ENCODE peak calls at places on chromosomes 16 and 17, in four cellular contexts. One of them, this sample, is unnamed.
A peak's percentile ranks its signal among the peaks of the same experiment; 100 is the strongest.

GRCh38 chr16:1772362-1772907 is at the start of gene EME2:
- DNase-seq in hepatocyte: peak; percentile 54
- DNase-seq in H1: no peak
- DNase-seq in SK-N-MC: no peak
- DNase-seq in this sample: no peak

GRCh38 chr17:66957951-66958579 is 6.4 kb upstream of the CACNG4 start:
- DNase-seq in H1: no peak
- DNase-seq in hepatocyte: peak; percentile 52
- DNase-seq in SK-N-MC: no peak
- DNase-seq in this sample: no peak

GRCh38 chr17:64171041-64171440 is 41.1 kb upstream of the ERN1 start:
- DNase-seq in H1: no peak
- DNase-seq in SK-N-MC: no peak
- DNase-seq in hepatocyte: no peak
- DNase-seq in this sample: no peak

GRCh38 chr16:73065617-73066313 is 17.8 kb upstream of the ZFHX3 start:
- DNase-seq in H1: no peak
- DNase-seq in SK-N-MC: no peak
- DNase-seq in hepatocyte: no peak
- DNase-seq in this sample: peak; percentile 68

GRCh38 chr17:32954477-32954876 is 26.5 kb downstream of the TMEM98 start:
- DNase-seq in H1: no peak
- DNase-seq in hepatocyte: peak; percentile 85
- DNase-seq in SK-N-MC: no peak
- DNase-seq in this sample: no peak

GRCh38 chr16:72455743-72456659 is 284.0 kb upstream of the PMFBP1 start:
- DNase-seq in H1: no peak
- DNase-seq in SK-N-MC: no peak
- DNase-seq in hepatocyte: peak; percentile 16
- DNase-seq in this sample: no peak

GRCh38 chr17:34633351-34633750 is 54.0 kb downstream of the TMEM132E start:
- DNase-seq in hepatocyte: peak; percentile 27
- DNase-seq in H1: no peak
- DNase-seq in SK-N-MC: no peak
- DNase-seq in this sample: peak; percentile 75

GRCh38 chr17:39744836-39745215 is 7.1 kb downstream of the GRB7 start:
- DNase-seq in hepatocyte: no peak
- DNase-seq in SK-N-MC: no peak
- DNase-seq in H1: no peak
- DNase-seq in this sample: no peak

GRCh38 chr16:69105501-69106361 is at the start of gene HAS3:
- DNase-seq in H1: peak; percentile 64
- DNase-seq in hepatocyte: peak; percentile 80
- DNase-seq in SK-N-MC: no peak
- DNase-seq in this sample: peak; percentile 93
- TF ChIP-seq EZH2 in H1: no peak
- TF ChIP-seq EZH2 in hepatocyte: peak; percentile 25
- TF ChIP-seq EZH2 in SK-N-MC: no peak
- TF ChIP-seq EZH2 in this sample: no peak

DNA sequence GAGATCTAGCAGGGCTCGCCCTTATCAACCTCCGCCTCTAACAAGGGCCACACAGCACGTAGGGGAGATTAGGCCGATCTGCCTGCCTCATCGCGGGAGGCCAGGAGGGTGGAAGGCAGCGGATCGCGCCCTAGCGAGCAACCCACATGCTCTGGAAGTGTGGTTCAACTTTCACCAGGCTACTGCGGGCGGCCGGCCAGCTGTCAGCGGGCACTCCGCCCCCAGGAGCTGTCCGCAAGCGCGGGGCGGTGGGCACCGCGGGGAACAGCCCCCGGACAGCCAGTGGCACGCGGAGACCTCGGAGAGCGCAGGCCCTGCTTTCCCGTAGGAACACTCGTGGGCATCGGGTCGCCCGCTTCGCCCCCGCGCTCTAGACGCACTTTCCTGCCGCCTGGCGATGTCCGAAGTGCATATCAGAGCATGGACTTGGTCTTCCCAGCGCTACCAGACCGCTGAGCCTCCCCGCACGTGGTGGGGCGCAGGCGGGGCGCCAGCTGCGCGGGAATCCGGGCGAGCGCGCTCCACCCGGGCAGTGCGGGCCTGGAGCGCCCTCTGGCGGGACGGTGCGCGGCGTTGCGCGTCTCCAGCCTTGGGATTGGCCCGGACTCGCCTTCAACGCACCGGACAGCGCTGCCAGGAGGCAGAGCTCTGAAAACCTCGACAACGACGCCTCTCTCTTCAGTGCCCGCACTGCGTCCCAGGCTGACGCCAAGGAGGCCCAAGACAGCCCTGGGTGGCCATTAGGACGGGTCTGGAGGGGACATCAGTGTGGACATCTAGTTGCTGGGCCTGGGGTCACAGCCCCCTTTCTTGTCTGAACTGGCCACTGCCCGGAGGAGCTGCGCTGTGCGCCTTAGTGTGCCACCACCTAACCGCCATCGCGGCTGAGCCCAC is 3.6 kb upstream of the ZNHIT3 start:
- DNase-seq in H1: peak; percentile 65
- DNase-seq in SK-N-MC: no peak
- DNase-seq in hepatocyte: peak; percentile 89
- DNase-seq in this sample: peak; percentile 91
- TF ChIP-seq EZH2 in H1: peak; percentile 45
- TF ChIP-seq EZH2 in SK-N-MC: no peak
- TF ChIP-seq EZH2 in hepatocyte: no peak
- TF ChIP-seq EZH2 in this sample: no peak

GRCh38 chr17:21843318-21843865 is 151.1 kb downstream of the KCNJ18 start:
- DNase-seq in hepatocyte: no peak
- DNase-seq in H1: no peak
- DNase-seq in SK-N-MC: no peak
- DNase-seq in this sample: no peak
- TF ChIP-seq EZH2 in hepatocyte: no peak
- TF ChIP-seq EZH2 in H1: no peak
- TF ChIP-seq EZH2 in SK-N-MC: no peak
- TF ChIP-seq EZH2 in this sample: no peak

DNA sequence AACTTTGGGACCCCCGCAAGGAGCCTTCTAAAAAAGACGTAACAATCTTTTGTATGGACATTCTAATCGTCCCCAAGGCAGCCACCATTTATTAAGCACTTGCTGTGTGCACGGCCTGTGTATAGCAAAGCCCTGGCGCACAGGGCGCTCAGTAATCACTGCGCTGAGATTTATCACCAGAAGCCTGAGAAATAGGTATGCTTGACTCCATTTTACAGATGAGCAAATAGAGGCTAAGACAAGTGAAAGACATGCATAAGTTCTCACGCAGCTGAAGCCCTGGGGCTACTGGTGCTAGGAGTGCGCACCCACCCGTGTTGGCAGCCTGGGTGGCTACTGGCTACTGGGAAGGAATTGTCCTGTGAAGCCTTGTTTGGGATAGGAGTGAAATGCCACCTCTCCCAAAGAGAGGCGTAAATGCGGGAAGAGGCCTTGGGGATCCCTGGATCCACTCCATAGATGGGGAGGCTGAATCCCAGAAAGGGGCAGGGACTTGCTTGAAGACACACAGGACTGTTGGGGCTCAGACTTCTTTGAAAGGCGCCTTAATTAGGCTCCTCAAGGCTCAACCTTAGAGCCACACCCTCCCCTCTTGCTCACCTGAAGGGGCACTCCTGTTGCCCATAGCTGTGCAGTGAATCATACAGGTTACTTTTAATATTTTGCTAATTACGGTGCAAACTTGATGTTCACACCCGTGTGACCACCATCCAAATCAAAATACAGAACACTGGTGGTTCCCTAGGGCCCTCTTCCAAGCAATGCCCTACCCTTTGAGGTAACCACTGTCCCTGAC is 634 bp upstream of the NATD1 start:
- DNase-seq in hepatocyte: no peak
- DNase-seq in H1: no peak
- DNase-seq in SK-N-MC: no peak
- DNase-seq in this sample: no peak
- TF ChIP-seq EZH2 in hepatocyte: no peak
- TF ChIP-seq EZH2 in H1: no peak
- TF ChIP-seq EZH2 in SK-N-MC: no peak
- TF ChIP-seq EZH2 in this sample: no peak

GRCh38 chr16:67395105-67395457 is 1.8 kb upstream of the TPPP3 start:
- DNase-seq in hepatocyte: no peak
- DNase-seq in SK-N-MC: no peak
- DNase-seq in H1: no peak
- DNase-seq in this sample: no peak

GRCh38 chr16:67392301-67393059 is 818 bp downstream of the TPPP3 start:
- DNase-seq in H1: no peak
- DNase-seq in SK-N-MC: no peak
- DNase-seq in hepatocyte: no peak
- DNase-seq in this sample: no peak

GRCh38 chr16:67393111-67393789 is at the start of gene TPPP3:
- DNase-seq in hepatocyte: peak; percentile 93
- DNase-seq in H1: no peak
- DNase-seq in SK-N-MC: no peak
- DNase-seq in this sample: peak; percentile 83

GRCh38 chr16:67394271-67395104 is 1.2 kb upstream of the TPPP3 start:
- DNase-seq in H1: no peak
- DNase-seq in hepatocyte: peak; percentile 49
- DNase-seq in SK-N-MC: no peak
- DNase-seq in this sample: peak; percentile 69

DNA sequence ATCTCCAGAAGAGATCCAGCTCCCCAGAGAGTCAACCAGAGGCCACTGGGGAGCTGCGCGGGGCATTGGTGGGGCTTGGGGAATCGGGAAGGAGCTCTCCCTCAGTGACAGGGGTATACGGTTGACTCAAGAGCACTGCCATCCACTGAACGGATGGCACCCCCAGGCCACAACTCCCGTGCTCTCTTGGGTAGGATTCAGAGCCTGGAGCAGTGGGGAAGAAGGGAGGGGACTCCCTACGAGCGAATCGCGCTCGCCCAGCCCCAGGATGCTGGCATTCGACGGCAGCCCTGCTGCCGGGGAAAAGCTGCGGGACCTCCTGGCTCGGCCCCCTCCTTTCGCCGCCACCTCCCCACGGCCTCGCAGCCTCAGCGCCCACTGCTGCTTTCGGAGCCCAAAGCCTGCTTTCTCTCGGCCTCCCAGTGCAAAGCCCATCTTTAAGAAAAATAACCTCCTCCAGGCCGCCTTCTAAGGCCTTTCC is 532 bp upstream of the TPPP3 start:
- DNase-seq in hepatocyte: no peak
- DNase-seq in H1: no peak
- DNase-seq in SK-N-MC: no peak
- DNase-seq in this sample: no peak
- TF ChIP-seq EZH2 in hepatocyte: peak; percentile 30
- TF ChIP-seq EZH2 in H1: no peak
- TF ChIP-seq EZH2 in SK-N-MC: no peak
- TF ChIP-seq EZH2 in this sample: no peak

This sample was measured in GM23338.